ENCODE peak calls at places on chromosomes 13 and 19, in ten cellular contexts. One of them, this sample, is unnamed.

GRCh38 chr19:48325265-48325910 is at the start of gene EMP3:
- DNase-seq in breast epithelium: peak
- DNase-seq in brain microvascular endothelial cell: peak
- DNase-seq in GM23338: peak
- DNase-seq in heart right ventricle: peak
- DNase-seq in WTC11: peak
- DNase-seq in nephron progenitor cell: peak
- DNase-seq in progenitor cell of endocrine pancreas: no peak
- DNase-seq in hepatocyte: peak
- DNase-seq in suprapubic skin: peak
- DNase-seq in this sample: peak

GRCh38 chr13:48975926-48976676 is 389 bp downstream of the FNDC3A start:
- DNase-seq in breast epithelium: peak
- DNase-seq in brain microvascular endothelial cell: peak
- DNase-seq in GM23338: peak
- DNase-seq in heart right ventricle: peak
- DNase-seq in WTC11: peak
- DNase-seq in nephron progenitor cell: peak
- DNase-seq in progenitor cell of endocrine pancreas: peak
- DNase-seq in hepatocyte: peak
- DNase-seq in suprapubic skin: peak
- DNase-seq in this sample: peak

GRCh38 chr19:30226464-30227070 is 145.6 kb upstream of the ZNF536 start:
- DNase-seq in breast epithelium: no peak
- DNase-seq in brain microvascular endothelial cell: no peak
- DNase-seq in GM23338: peak
- DNase-seq in heart right ventricle: no peak
- DNase-seq in WTC11: peak
- DNase-seq in nephron progenitor cell: peak
- DNase-seq in progenitor cell of endocrine pancreas: no peak
- DNase-seq in hepatocyte: peak
- DNase-seq in suprapubic skin: no peak
- DNase-seq in this sample: peak

GRCh38 chr13:21137696-21138095 is 38.7 kb downstream of the SKA3 start:
- DNase-seq in breast epithelium: no peak
- DNase-seq in brain microvascular endothelial cell: peak
- DNase-seq in GM23338: no peak
- DNase-seq in heart right ventricle: no peak
- DNase-seq in WTC11: no peak
- DNase-seq in nephron progenitor cell: no peak
- DNase-seq in progenitor cell of endocrine pancreas: no peak
- DNase-seq in hepatocyte: peak
- DNase-seq in suprapubic skin: no peak
- DNase-seq in this sample: no peak

GRCh38 chr19:47514151-47514868 is 553 bp downstream of the NAPA start:
- DNase-seq in breast epithelium: no peak
- DNase-seq in brain microvascular endothelial cell: no peak
- DNase-seq in GM23338: no peak
- DNase-seq in heart right ventricle: no peak
- DNase-seq in WTC11: no peak
- DNase-seq in nephron progenitor cell: peak
- DNase-seq in progenitor cell of endocrine pancreas: no peak
- DNase-seq in hepatocyte: peak
- DNase-seq in suprapubic skin: peak
- DNase-seq in this sample: no peak

GRCh38 chr13:76383671-76384461 is 502.3 kb downstream of the KCTD12 start:
- DNase-seq in breast epithelium: no peak
- DNase-seq in brain microvascular endothelial cell: peak
- DNase-seq in GM23338: no peak
- DNase-seq in heart right ventricle: no peak
- DNase-seq in WTC11: no peak
- DNase-seq in nephron progenitor cell: no peak
- DNase-seq in progenitor cell of endocrine pancreas: no peak
- DNase-seq in hepatocyte: peak
- DNase-seq in suprapubic skin: no peak
- DNase-seq in this sample: no peak

GRCh38 chr13:39385621-39386231 is 217.3 kb downstream of the LHFPL6 start:
- DNase-seq in breast epithelium: no peak
- DNase-seq in brain microvascular endothelial cell: peak
- DNase-seq in GM23338: peak
- DNase-seq in heart right ventricle: no peak
- DNase-seq in WTC11: no peak
- DNase-seq in nephron progenitor cell: no peak
- DNase-seq in progenitor cell of endocrine pancreas: no peak
- DNase-seq in hepatocyte: no peak
- DNase-seq in suprapubic skin: no peak
- DNase-seq in this sample: no peak

GRCh38 chr19:27890206-27890605 is 1322.7 kb downstream of the UQCRFS1 start:
- DNase-seq in breast epithelium: no peak
- DNase-seq in brain microvascular endothelial cell: no peak
- DNase-seq in GM23338: no peak
- DNase-seq in heart right ventricle: no peak
- DNase-seq in WTC11: no peak
- DNase-seq in nephron progenitor cell: no peak
- DNase-seq in progenitor cell of endocrine pancreas: no peak
- DNase-seq in hepatocyte: no peak
- DNase-seq in suprapubic skin: no peak
- DNase-seq in this sample: no peak

GRCh38 chr13:27967203-27967735 is 1.8 kb downstream of the CDX2 start:
- DNase-seq in breast epithelium: no peak
- DNase-seq in brain microvascular endothelial cell: no peak
- DNase-seq in GM23338: peak
- DNase-seq in heart right ventricle: no peak
- DNase-seq in WTC11: no peak
- DNase-seq in nephron progenitor cell: no peak
- DNase-seq in progenitor cell of endocrine pancreas: no peak
- DNase-seq in hepatocyte: no peak
- DNase-seq in suprapubic skin: no peak
- DNase-seq in this sample: no peak

GRCh38 chr13:27969866-27970229 is 733 bp upstream of the CDX2 start:
- DNase-seq in breast epithelium: no peak
- DNase-seq in brain microvascular endothelial cell: no peak
- DNase-seq in GM23338: no peak
- DNase-seq in heart right ventricle: no peak
- DNase-seq in WTC11: no peak
- DNase-seq in nephron progenitor cell: no peak
- DNase-seq in progenitor cell of endocrine pancreas: no peak
- DNase-seq in hepatocyte: no peak
- DNase-seq in suprapubic skin: no peak
- DNase-seq in this sample: no peak

GRCh38 chr13:27967736-27968315 is 1.3 kb downstream of the CDX2 start:
- DNase-seq in breast epithelium: no peak
- DNase-seq in brain microvascular endothelial cell: no peak
- DNase-seq in GM23338: peak
- DNase-seq in heart right ventricle: no peak
- DNase-seq in WTC11: no peak
- DNase-seq in nephron progenitor cell: peak
- DNase-seq in progenitor cell of endocrine pancreas: no peak
- DNase-seq in hepatocyte: no peak
- DNase-seq in suprapubic skin: no peak
- DNase-seq in this sample: peak

GRCh38 chr13:27969073-27969865 is at the start of gene CDX2:
- DNase-seq in breast epithelium: no peak
- DNase-seq in brain microvascular endothelial cell: no peak
- DNase-seq in GM23338: peak
- DNase-seq in heart right ventricle: no peak
- DNase-seq in WTC11: peak
- DNase-seq in nephron progenitor cell: peak
- DNase-seq in progenitor cell of endocrine pancreas: no peak
- DNase-seq in hepatocyte: peak
- DNase-seq in suprapubic skin: no peak
- DNase-seq in this sample: peak

GRCh38 chr13:27968316-27969072 is 621 bp downstream of the CDX2 start:
- DNase-seq in breast epithelium: no peak
- DNase-seq in brain microvascular endothelial cell: no peak
- DNase-seq in GM23338: peak
- DNase-seq in heart right ventricle: no peak
- DNase-seq in WTC11: peak
- DNase-seq in nephron progenitor cell: peak
- DNase-seq in progenitor cell of endocrine pancreas: no peak
- DNase-seq in hepatocyte: no peak
- DNase-seq in suprapubic skin: no peak
- DNase-seq in this sample: peak
- TF ChIP-seq CTCF in breast epithelium: no peak
- TF ChIP-seq CTCF in brain microvascular endothelial cell: no peak
- TF ChIP-seq CTCF in GM23338: peak
- TF ChIP-seq CTCF in heart right ventricle: no peak
- TF ChIP-seq CTCF in WTC11: no peak
- TF ChIP-seq CTCF in nephron progenitor cell: no peak
- TF ChIP-seq CTCF in progenitor cell of endocrine pancreas: no peak
- TF ChIP-seq CTCF in hepatocyte: no peak
- TF ChIP-seq CTCF in suprapubic skin: no peak
- TF ChIP-seq CTCF in this sample: no peak

GRCh38 chr19:20250627-20251026 is 83.6 kb downstream of the ZNF486 start:
- DNase-seq in breast epithelium: no peak
- DNase-seq in brain microvascular endothelial cell: no peak
- DNase-seq in GM23338: no peak
- DNase-seq in heart right ventricle: no peak
- DNase-seq in WTC11: no peak
- DNase-seq in nephron progenitor cell: no peak
- DNase-seq in progenitor cell of endocrine pancreas: no peak
- DNase-seq in hepatocyte: no peak
- DNase-seq in suprapubic skin: no peak
- DNase-seq in this sample: no peak

GRCh38 chr19:20245309-20245708 is 78.3 kb downstream of the ZNF486 start:
- DNase-seq in breast epithelium: no peak
- DNase-seq in brain microvascular endothelial cell: no peak
- DNase-seq in GM23338: no peak
- DNase-seq in heart right ventricle: no peak
- DNase-seq in WTC11: no peak
- DNase-seq in nephron progenitor cell: no peak
- DNase-seq in progenitor cell of endocrine pancreas: no peak
- DNase-seq in hepatocyte: no peak
- DNase-seq in suprapubic skin: no peak
- DNase-seq in this sample: no peak

GRCh38 chr19:20244356-20244755 is 77.3 kb downstream of the ZNF486 start:
- DNase-seq in breast epithelium: no peak
- DNase-seq in brain microvascular endothelial cell: no peak
- DNase-seq in GM23338: no peak
- DNase-seq in heart right ventricle: no peak
- DNase-seq in WTC11: no peak
- DNase-seq in nephron progenitor cell: no peak
- DNase-seq in progenitor cell of endocrine pancreas: no peak
- DNase-seq in hepatocyte: no peak
- DNase-seq in suprapubic skin: no peak
- DNase-seq in this sample: no peak

GRCh38 chr19:20243629-20244028 is 76.6 kb downstream of the ZNF486 start:
- DNase-seq in breast epithelium: no peak
- DNase-seq in brain microvascular endothelial cell: no peak
- DNase-seq in GM23338: no peak
- DNase-seq in heart right ventricle: no peak
- DNase-seq in WTC11: no peak
- DNase-seq in nephron progenitor cell: no peak
- DNase-seq in progenitor cell of endocrine pancreas: no peak
- DNase-seq in hepatocyte: no peak
- DNase-seq in suprapubic skin: no peak
- DNase-seq in this sample: no peak

DNA sequence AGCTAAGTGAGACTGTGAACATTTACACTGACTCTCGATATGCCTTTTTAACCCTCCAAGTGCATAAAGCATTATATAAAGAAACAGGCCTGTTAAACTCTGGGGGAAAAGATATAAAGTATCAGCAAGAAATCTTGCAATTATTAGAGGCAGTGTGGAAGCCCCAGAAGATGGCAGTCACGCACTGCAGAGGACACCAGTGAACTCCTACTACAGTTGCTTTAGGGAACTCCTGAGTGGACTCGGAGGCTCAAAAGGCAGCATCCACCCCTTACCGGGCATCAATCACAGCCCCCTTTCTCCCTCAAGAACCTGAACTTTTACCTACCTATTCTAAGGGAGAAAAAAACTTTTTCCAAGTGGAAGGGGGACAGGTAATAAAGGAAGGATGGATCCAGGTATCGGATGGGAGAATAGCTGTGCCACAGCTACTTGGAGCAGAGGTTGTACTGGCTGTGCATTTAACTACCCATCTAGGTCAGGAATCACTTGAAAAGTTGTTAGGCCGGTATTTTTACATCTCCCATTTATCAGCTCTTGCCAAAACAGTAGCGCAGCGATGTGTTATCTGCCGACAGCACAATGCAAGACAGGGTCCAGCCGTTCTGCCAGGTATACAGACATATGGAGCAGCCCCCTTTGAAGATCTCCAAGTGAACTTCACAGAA is 80.1 kb downstream of the ZNF486 start:
- DNase-seq in breast epithelium: no peak
- DNase-seq in brain microvascular endothelial cell: no peak
- DNase-seq in GM23338: peak
- DNase-seq in heart right ventricle: peak
- DNase-seq in WTC11: peak
- DNase-seq in nephron progenitor cell: peak
- DNase-seq in progenitor cell of endocrine pancreas: peak
- DNase-seq in hepatocyte: peak
- DNase-seq in suprapubic skin: no peak
- DNase-seq in this sample: peak
- TF ChIP-seq CTCF in breast epithelium: no peak
- TF ChIP-seq CTCF in brain microvascular endothelial cell: peak
- TF ChIP-seq CTCF in GM23338: peak
- TF ChIP-seq CTCF in heart right ventricle: peak
- TF ChIP-seq CTCF in WTC11: peak
- TF ChIP-seq CTCF in nephron progenitor cell: peak
- TF ChIP-seq CTCF in progenitor cell of endocrine pancreas: peak
- TF ChIP-seq CTCF in hepatocyte: peak
- TF ChIP-seq CTCF in suprapubic skin: no peak
- TF ChIP-seq CTCF in this sample: no peak

GRCh38 chr19:4957981-4958380 is 10.9 kb upstream of the KDM4B start:
- DNase-seq in breast epithelium: no peak
- DNase-seq in brain microvascular endothelial cell: no peak
- DNase-seq in GM23338: no peak
- DNase-seq in heart right ventricle: no peak
- DNase-seq in WTC11: no peak
- DNase-seq in nephron progenitor cell: no peak
- DNase-seq in progenitor cell of endocrine pancreas: no peak
- DNase-seq in hepatocyte: no peak
- DNase-seq in suprapubic skin: no peak
- DNase-seq in this sample: no peak

GRCh38 chr19:4965061-4965460 is 3.9 kb upstream of the KDM4B start:
- DNase-seq in breast epithelium: no peak
- DNase-seq in brain microvascular endothelial cell: no peak
- DNase-seq in GM23338: no peak
- DNase-seq in heart right ventricle: no peak
- DNase-seq in WTC11: no peak
- DNase-seq in nephron progenitor cell: no peak
- DNase-seq in progenitor cell of endocrine pancreas: no peak
- DNase-seq in hepatocyte: no peak
- DNase-seq in suprapubic skin: no peak
- DNase-seq in this sample: no peak

GRCh38 chr19:4967738-4968461 is 1.0 kb upstream of the KDM4B start:
- DNase-seq in breast epithelium: no peak
- DNase-seq in brain microvascular endothelial cell: no peak
- DNase-seq in GM23338: no peak
- DNase-seq in heart right ventricle: no peak
- DNase-seq in WTC11: no peak
- DNase-seq in nephron progenitor cell: no peak
- DNase-seq in progenitor cell of endocrine pancreas: no peak
- DNase-seq in hepatocyte: no peak
- DNase-seq in suprapubic skin: no peak
- DNase-seq in this sample: no peak

GRCh38 chr19:4966591-4966990 is 2.3 kb upstream of the KDM4B start:
- DNase-seq in breast epithelium: no peak
- DNase-seq in brain microvascular endothelial cell: no peak
- DNase-seq in GM23338: no peak
- DNase-seq in heart right ventricle: no peak
- DNase-seq in WTC11: no peak
- DNase-seq in nephron progenitor cell: no peak
- DNase-seq in progenitor cell of endocrine pancreas: no peak
- DNase-seq in hepatocyte: no peak
- DNase-seq in suprapubic skin: no peak
- DNase-seq in this sample: no peak

DNA sequence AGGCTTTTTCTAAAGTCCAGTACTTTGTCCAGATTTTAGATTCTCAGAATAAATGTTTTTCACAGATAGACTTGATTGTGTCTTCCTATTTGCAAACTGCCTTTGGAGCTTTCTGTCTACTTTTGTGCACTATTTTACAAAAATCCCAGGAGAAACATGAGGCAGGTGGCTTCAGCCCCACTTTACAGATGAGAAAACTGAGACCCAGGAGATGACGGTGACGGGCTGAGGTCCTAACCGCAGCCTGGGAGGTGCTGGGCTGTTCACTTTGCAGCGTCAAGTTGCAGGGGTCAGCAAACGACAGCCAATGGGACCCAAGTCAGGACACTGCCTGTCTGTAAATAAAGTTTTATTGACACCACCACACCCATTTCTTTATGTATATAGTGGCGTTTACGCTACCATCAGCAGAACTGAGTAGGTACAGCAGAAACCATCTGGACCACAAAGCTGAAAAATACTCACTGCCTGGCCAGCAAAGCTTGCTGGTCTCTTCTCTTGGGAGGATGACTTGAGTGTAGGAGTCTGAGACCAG is 6.8 kb upstream of the KDM4B start:
- DNase-seq in breast epithelium: no peak
- DNase-seq in brain microvascular endothelial cell: no peak
- DNase-seq in GM23338: no peak
- DNase-seq in heart right ventricle: no peak
- DNase-seq in WTC11: no peak
- DNase-seq in nephron progenitor cell: no peak
- DNase-seq in progenitor cell of endocrine pancreas: no peak
- DNase-seq in hepatocyte: no peak
- DNase-seq in suprapubic skin: no peak
- DNase-seq in this sample: no peak
- TF ChIP-seq CTCF in breast epithelium: no peak
- TF ChIP-seq CTCF in brain microvascular endothelial cell: no peak
- TF ChIP-seq CTCF in GM23338: no peak
- TF ChIP-seq CTCF in heart right ventricle: no peak
- TF ChIP-seq CTCF in WTC11: no peak
- TF ChIP-seq CTCF in nephron progenitor cell: no peak
- TF ChIP-seq CTCF in progenitor cell of endocrine pancreas: no peak
- TF ChIP-seq CTCF in hepatocyte: no peak
- TF ChIP-seq CTCF in suprapubic skin: no peak
- TF ChIP-seq CTCF in this sample: no peak

GRCh38 chr19:54189020-54189667 is at the start of gene MBOAT7:
- DNase-seq in breast epithelium: no peak
- DNase-seq in brain microvascular endothelial cell: no peak
- DNase-seq in GM23338: no peak
- DNase-seq in heart right ventricle: no peak
- DNase-seq in WTC11: no peak
- DNase-seq in nephron progenitor cell: peak
- DNase-seq in progenitor cell of endocrine pancreas: peak
- DNase-seq in hepatocyte: no peak
- DNase-seq in suprapubic skin: peak
- DNase-seq in this sample: no peak
- TF ChIP-seq CTCF in breast epithelium: no peak
- TF ChIP-seq CTCF in brain microvascular endothelial cell: peak
- TF ChIP-seq CTCF in GM23338: peak
- TF ChIP-seq CTCF in heart right ventricle: peak
- TF ChIP-seq CTCF in WTC11: no peak
- TF ChIP-seq CTCF in nephron progenitor cell: no peak
- TF ChIP-seq CTCF in progenitor cell of endocrine pancreas: peak
- TF ChIP-seq CTCF in hepatocyte: peak
- TF ChIP-seq CTCF in suprapubic skin: no peak
- TF ChIP-seq CTCF in this sample: no peak